ENCODE peak calls at places on chromosomes 4 and X, in ten cellular contexts. W is cardiac muscle cell; I is ovary; L is WTC11; V is fibroblast of mammary gland; H is right lobe of liver; S is upper lobe of right lung; F is fibroblast of pulmonary artery; Y is ascending aorta; R is CD4-positive, alpha-beta T cell. P is an unnamed sample.

GRCh38 chr4:81453024-81453423 is 18.7 kb downstream of the RASGEF1B start:
- DNase-seq in H (no peak), L (peak), Y (no peak), S (no peak), W (no peak), F (no peak), R (no peak), V (no peak), I (no peak), P (no peak)

GRCh38 chr4:43837171-43837570 is 611.4 kb downstream of the KCTD8 start:
- DNase-seq in F (no peak), Y (no peak), R (no peak), S (no peak), H (no peak), L (no peak), I (no peak), W (no peak), V (no peak), P (peak)

GRCh38 chrX:22686138-22686541 is 313.6 kb upstream of the DDX53 start:
- DNase-seq in W (peak), I (no peak), Y (no peak), V (peak), S (no peak), L (peak), F (peak), R (no peak), H (no peak), P (peak)

GRCh38 chr4:75142850-75143249 is 209.9 kb downstream of the PARM1 start:
- DNase-seq in R (no peak), Y (no peak), F (no peak), L (no peak), S (no peak), W (no peak), I (no peak), V (peak), H (no peak), P (no peak)

GRCh38 chrX:114582264-114582632 is 1.6 kb upstream of the HTR2C start:
- DNase-seq in I (no peak), R (no peak), H (no peak), Y (no peak), S (no peak), V (no peak), L (no peak), W (no peak), F (no peak), P (no peak)

GRCh38 chrX:97984641-97985040 is 1100.9 kb downstream of the RPA4 start:
- DNase-seq in V (peak), R (no peak), W (no peak), F (no peak), S (no peak), H (no peak), L (no peak), Y (no peak), I (no peak), P (peak)

GRCh38 chrX:67692246-67692645 is 148.4 kb downstream of the AR start:
- DNase-seq in I (no peak), F (peak), H (no peak), R (no peak), S (no peak), W (no peak), L (no peak), V (peak), Y (no peak), P (peak)

GRCh38 chr4:19259920-19260319 is 991.8 kb upstream of the SLIT2 start:
- DNase-seq in H (no peak), R (no peak), L (no peak), S (no peak), F (no peak), Y (no peak), I (no peak), W (peak), V (no peak), P (peak)

GRCh38 chr4:87150498-87151261 is 69.7 kb downstream of the KLHL8 start:
- DNase-seq in H (no peak), F (peak), Y (no peak), S (no peak), V (peak), I (peak), L (peak), R (no peak), W (peak), P (peak)

GRCh38 chrX:155819966-155820491 is 61.1 kb upstream of the VAMP7 start:
- DNase-seq in S (no peak), W (peak), V (peak), R (peak), H (peak), Y (no peak), I (peak), F (peak), L (peak), P (peak)

GRCh38 chr4:165095291-165095690 is 17.4 kb downstream of the TMEM192 start:
- DNase-seq in W (no peak), S (no peak), F (no peak), R (no peak), Y (no peak), H (no peak), V (no peak), L (no peak), I (no peak), P (peak)

GRCh38 chr4:121041307-121042090 is 30.8 kb downstream of the NDNF start:
- DNase-seq in S (no peak), L (no peak), H (no peak), F (no peak), V (no peak), W (peak), I (no peak), Y (no peak), R (no peak), P (no peak)

GRCh38 chrX:7286461-7286860 is 138.5 kb upstream of the PUDP start:
- DNase-seq in F (peak), L (no peak), V (peak), H (no peak), R (no peak), I (no peak), Y (no peak), W (no peak), S (no peak), P (peak)

GRCh38 chr4:25172964-25173917 is 13.0 kb upstream of the SEPSECS start:
- DNase-seq in I (peak), Y (peak), L (no peak), S (no peak), F (peak), R (no peak), W (no peak), H (no peak), V (peak), P (peak)

GRCh38 chr4:139018971-139019758 is 3.6 kb downstream of the NOCT start:
- DNase-seq in I (no peak), R (no peak), Y (no peak), S (no peak), H (no peak), L (no peak), V (peak), W (no peak), F (no peak), P (no peak)

GRCh38 chrX:150463566-150463965 is 100.4 kb downstream of the MAMLD1 start:
- DNase-seq in Y (no peak), V (no peak), I (no peak), R (no peak), S (no peak), H (no peak), F (no peak), W (no peak), L (no peak), P (no peak)

GRCh38 chr4:4477391-4477790 is 64.5 kb downstream of the STX18 start:
- DNase-seq in S (no peak), V (peak), R (no peak), W (no peak), H (no peak), L (no peak), F (no peak), Y (no peak), I (no peak), P (peak)

GRCh38 chr4:38782452-38783108 is at the start of gene TLR10:
- DNase-seq in H (peak), V (peak), F (peak), W (peak), R (no peak), I (peak), Y (no peak), L (peak), S (no peak), P (peak)

GRCh38 chrX:85501349-85501748 is 121.9 kb upstream of the POF1B start:
- DNase-seq in R (no peak), L (no peak), I (no peak), S (no peak), F (no peak), H (no peak), W (no peak), V (no peak), Y (no peak), P (no peak)

GRCh38 chr4:168736831-168737230 is 240.0 kb downstream of the PALLD start:
- DNase-seq in V (no peak), F (no peak), I (no peak), L (no peak), Y (no peak), H (no peak), R (no peak), W (no peak), S (no peak), P (no peak)

GRCh38 chr4:112377127-112377635 is 80.0 kb downstream of the ALPK1 start:
- DNase-seq in H (no peak), R (no peak), F (no peak), L (no peak), V (no peak), I (no peak), S (no peak), Y (no peak), W (no peak), P (no peak)

GRCh38 chrX:71154196-71154595 is 9.6 kb downstream of the NLGN3 start:
- DNase-seq in V (no peak), W (no peak), R (no peak), L (no peak), Y (no peak), I (no peak), S (no peak), H (no peak), F (no peak), P (no peak)

GRCh38 chr4:54082168-54082567 is 17.8 kb upstream of the CHIC2 start:
- DNase-seq in I (no peak), V (peak), W (no peak), H (no peak), R (no peak), Y (no peak), S (no peak), F (peak), L (no peak), P (peak)

GRCh38 chr4:114378306-114378903 is 220.2 kb upstream of the UGT8 start:
- DNase-seq in I (no peak), H (no peak), W (no peak), F (peak), V (peak), S (no peak), R (no peak), L (no peak), Y (no peak), P (peak)

GRCh38 chrX:74232859-74233258 is 71.1 kb upstream of the ZCCHC13 start:
- DNase-seq in L (no peak), S (no peak), H (no peak), W (no peak), F (peak), R (no peak), V (peak), Y (no peak), I (no peak), P (peak)

GRCh38 chrX:50721771-50722521 is 92.0 kb downstream of the SHROOM4 start:
- DNase-seq in L (peak), V (no peak), S (no peak), Y (no peak), W (no peak), H (no peak), I (no peak), F (no peak), R (no peak), P (no peak)

GRCh38 chr4:6794189-6794588 is 11.7 kb downstream of the KIAA0232 start:
- DNase-seq in I (no peak), W (no peak), S (no peak), L (no peak), R (no peak), H (no peak), Y (no peak), V (no peak), F (no peak), P (no peak)

GRCh38 chr4:85116008-85116407 is 149.5 kb upstream of the WDFY3 start:
- DNase-seq in Y (no peak), V (no peak), I (no peak), S (no peak), L (no peak), W (no peak), H (no peak), R (no peak), F (no peak), P (no peak)

GRCh38 chr4:114217150-114217817 is 237.8 kb upstream of the ARSJ start:
- DNase-seq in L (no peak), Y (no peak), S (no peak), W (no peak), H (no peak), V (no peak), I (no peak), F (no peak), R (no peak), P (no peak)

DNA sequence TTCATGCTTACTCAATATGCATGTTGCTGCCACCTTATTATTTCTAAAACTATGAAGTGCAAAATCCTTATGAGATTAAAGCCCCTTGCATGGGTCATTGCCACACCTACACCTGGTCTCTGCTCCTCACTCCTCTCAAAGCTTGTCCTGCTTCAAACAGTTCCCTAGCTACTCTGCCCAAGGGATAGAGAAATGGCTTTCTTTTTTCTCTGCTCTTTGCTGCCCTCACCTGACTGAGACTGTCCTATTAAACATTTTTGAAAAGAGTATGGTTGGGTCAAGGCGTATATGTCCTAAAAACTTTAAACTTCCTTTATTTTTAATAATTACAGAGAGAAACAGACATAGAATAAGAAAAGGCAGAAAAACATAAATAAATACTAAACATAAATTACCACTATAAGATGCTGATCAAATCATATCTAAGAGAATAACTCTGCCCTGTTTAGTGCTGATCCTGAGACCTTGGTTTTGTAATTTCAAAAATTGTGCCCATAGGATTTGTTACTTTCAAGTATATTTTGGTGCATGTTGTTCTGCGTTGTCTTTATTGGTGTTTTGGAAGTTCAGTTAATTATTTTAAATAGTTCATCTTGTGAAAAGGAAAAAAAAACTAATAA is 704.9 kb upstream of the PABPC4L start:
- DNase-seq in W (peak), S (no peak), L (no peak), V (no peak), R (no peak), I (no peak), Y (no peak), H (no peak), F (peak), P (peak)
- TF ChIP-seq CTCF in W (peak), S (peak), L (peak), V (peak), R (no peak), I (no peak), Y (peak), H (peak), F (peak), P (peak)

DNA sequence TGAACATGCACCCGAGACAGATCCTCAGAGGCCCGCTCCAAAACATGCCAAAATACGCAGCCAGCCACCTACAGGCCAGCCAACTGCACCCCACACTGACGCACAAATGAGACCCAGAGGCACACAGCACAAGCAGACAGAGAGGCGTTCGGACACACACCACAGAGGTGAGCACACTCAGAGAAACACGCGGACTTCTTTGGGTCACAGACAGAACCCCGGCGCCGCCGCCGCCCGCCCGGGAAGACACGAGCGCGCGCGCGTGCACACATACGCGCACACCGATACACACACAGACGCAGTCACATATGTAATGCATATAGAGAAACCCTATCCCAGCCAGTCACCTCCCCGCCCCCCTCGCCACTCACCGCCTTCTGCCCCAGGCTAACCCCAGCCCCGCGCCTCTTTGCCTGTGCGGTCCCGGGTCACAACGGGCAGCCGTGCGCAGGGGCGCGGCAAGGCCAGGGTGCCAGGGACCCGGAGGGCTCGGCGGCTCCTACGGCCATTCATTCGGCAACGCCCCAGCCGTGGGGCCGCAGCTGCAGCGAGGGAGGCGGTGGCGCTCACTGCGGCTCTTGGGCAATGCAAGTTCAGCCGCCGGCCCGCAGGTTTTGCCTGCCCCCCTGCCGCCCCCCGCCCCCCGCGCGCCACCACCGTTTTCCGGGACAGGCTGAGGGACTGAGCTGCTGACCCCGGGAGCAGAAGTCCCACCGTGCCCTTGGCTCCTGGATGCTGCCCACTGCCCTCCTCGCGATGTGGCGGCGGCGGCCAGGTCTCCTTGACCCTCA is 532 bp downstream of the SEPTIN6 start:
- DNase-seq in W (peak), V (peak), I (no peak), L (peak), R (peak), H (peak), F (peak), S (peak), Y (no peak), P (peak)
- TF ChIP-seq CTCF in W (no peak), V (no peak), I (no peak), L (no peak), R (peak), H (no peak), F (peak), S (no peak), Y (no peak), P (no peak)

GRCh38 chrX:65601530-65602281 is 65.7 kb upstream of the MSN start:
- DNase-seq in F (peak), H (peak), W (no peak), I (peak), R (no peak), S (peak), Y (peak), L (no peak), V (peak), P (peak)
- TF ChIP-seq CTCF in F (no peak), H (no peak), W (no peak), I (peak), R (no peak), S (no peak), Y (peak), L (no peak), V (no peak), P (no peak)

DNA sequence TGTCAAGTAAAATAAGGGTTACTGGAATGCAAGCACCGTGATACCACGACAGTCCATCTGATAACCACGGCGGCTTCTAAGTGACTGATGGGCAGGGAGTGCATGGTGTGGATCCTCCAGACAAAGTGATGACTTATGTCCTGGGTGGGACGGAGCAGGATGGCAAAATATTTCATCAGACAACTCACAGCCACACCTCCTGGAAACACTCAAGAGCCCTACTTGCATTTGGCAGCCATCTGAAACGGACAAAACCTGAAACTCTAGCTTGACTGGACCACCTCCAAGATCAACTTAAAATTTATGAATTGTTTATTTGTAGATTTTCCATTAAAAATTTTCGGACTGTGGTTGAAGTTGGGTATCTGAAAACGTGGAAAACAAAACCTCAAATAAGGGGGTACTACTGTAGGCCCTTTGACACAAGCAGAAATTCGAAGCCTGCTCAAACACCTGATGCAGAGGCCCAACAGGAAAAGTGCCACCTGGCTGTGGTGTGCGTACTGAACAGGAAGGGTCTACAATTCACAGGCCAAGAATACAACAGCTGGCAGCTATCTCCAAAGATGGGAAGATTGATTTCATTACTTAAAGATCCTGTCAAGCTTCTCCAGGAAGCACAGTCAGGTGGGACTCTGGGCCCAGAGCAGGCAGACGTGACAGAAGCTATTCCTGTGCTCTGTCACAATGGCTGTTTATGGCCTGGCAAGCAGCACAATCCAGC is 26.0 kb downstream of the LRIT3 start:
- DNase-seq in I (no peak), F (peak), W (no peak), H (no peak), S (no peak), R (no peak), L (no peak), Y (no peak), V (peak), P (peak)
- TF ChIP-seq CTCF in I (no peak), F (no peak), W (no peak), H (no peak), S (no peak), R (no peak), L (no peak), Y (no peak), V (no peak), P (no peak)

P was measured in MCF 10A.